ENCODE peak calls at places on chromosomes 11 and 22, in ten cellular contexts. N is GM23338, X is GM12891, I is sigmoid colon, G is endothelial cell of umbilical vein, A is suprapubic skin, R is HL-60, E is transverse colon, C is HCT116, F is stomach. J is an unnamed sample.

GRCh38 chr11:5712507-5712906 is 22.9 kb downstream of the TRIM22 start:
- DNase-seq in G (peak; percentile 28), I (no peak), X (no peak), R (no peak), C (peak; percentile 7), F (no peak), N (peak; percentile 31), A (no peak), E (no peak), J (no peak)

GRCh38 chr22:47052236-47053012 is 290.0 kb downstream of the TBC1D22A start:
- DNase-seq in E (no peak), A (no peak), N (no peak), C (no peak), G (no peak), I (no peak), X (no peak), F (no peak), R (no peak), J (no peak)

GRCh38 chr11:76592961-76593360 is 77.6 kb downstream of the LRRC32 start:
- DNase-seq in R (no peak), G (no peak), F (no peak), A (no peak), N (no peak), X (no peak), E (peak; percentile 82), I (no peak), C (no peak), J (no peak)

GRCh38 chr11:17354070-17354924 is 2.7 kb downstream of the NCR3LG1 start:
- DNase-seq in A (no peak), X (peak; percentile 29), C (peak; percentile 75), N (peak; percentile 86), I (peak; percentile 72), F (peak; percentile 73), E (peak; percentile 76), G (peak; percentile 77), R (peak; percentile 55), J (no peak)

GRCh38 chr11:122852071-122852831 is 14.0 kb downstream of the CRTAM start:
- DNase-seq in C (no peak), F (no peak), G (no peak), N (no peak), X (no peak), R (no peak), I (no peak), E (no peak), A (no peak), J (no peak)

GRCh38 chr11:8826145-8826786 is 84.7 kb upstream of the AKIP1 start:
- DNase-seq in I (peak; percentile 63), C (no peak), G (peak; percentile 41), F (no peak), E (no peak), X (no peak), A (no peak), R (no peak), N (peak; percentile 83), J (no peak)

GRCh38 chr22:17013396-17014100 is 5.5 kb upstream of the GAB4 start:
- DNase-seq in I (no peak), E (no peak), N (no peak), X (no peak), C (no peak), R (no peak), A (no peak), F (no peak), G (no peak), J (no peak)

GRCh38 chr11:113670149-113670829 is 35.8 kb downstream of the TMPRSS5 start:
- DNase-seq in E (no peak), C (no peak), A (no peak), I (no peak), F (no peak), G (no peak), X (no peak), N (no peak), R (no peak), J (no peak)

GRCh38 chr11:106241601-106242257 is 164.3 kb downstream of the AASDHPPT start:
- DNase-seq in E (no peak), I (no peak), C (no peak), N (no peak), X (no peak), R (no peak), G (no peak), F (no peak), A (no peak), J (no peak)

GRCh38 chr11:20719821-20720220 is 50.4 kb downstream of the NELL1 start:
- DNase-seq in C (no peak), X (no peak), I (no peak), E (no peak), N (no peak), A (no peak), F (no peak), R (no peak), G (no peak), J (no peak)

GRCh38 chr11:35006389-35007128 is 90.1 kb downstream of the PDHX start:
- DNase-seq in E (peak; percentile 20), X (no peak), N (no peak), G (no peak), A (no peak), R (no peak), F (no peak), C (no peak), I (no peak), J (no peak)

GRCh38 chr11:102530558-102530957 is at the start of gene MMP7:
- DNase-seq in C (no peak), E (no peak), N (no peak), I (no peak), R (no peak), A (no peak), G (peak; percentile 89), X (no peak), F (no peak), J (no peak)

GRCh38 chr11:64360403-64360980 is 1.5 kb downstream of the RPS6KA4 start:
- DNase-seq in E (no peak), X (peak; percentile 48), N (peak; percentile 53), R (no peak), I (no peak), G (no peak), C (no peak), F (no peak), A (no peak), J (no peak)

DNA sequence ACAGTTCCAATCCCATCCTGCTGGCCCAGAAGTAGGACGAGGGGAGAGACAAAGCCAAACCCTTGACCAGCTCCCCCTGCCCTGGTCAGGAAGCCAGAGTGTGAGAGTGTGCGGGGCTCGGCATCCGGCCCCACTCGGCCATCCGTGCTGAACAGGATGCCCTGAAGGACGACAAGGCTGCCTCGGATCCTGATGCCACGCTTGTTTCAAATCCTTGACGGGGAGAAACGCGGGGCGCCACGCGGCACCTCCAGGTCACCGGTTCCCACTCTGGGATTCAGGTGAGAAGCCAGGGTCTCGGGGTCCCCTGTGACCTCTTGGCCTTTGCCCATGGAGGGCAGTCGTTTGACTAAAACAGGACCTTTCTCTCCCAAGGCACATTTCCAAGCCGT is 167.8 kb downstream of the BRD1 start:
- DNase-seq in F (no peak), I (no peak), G (no peak), R (no peak), X (no peak), C (no peak), E (no peak), A (peak; percentile 46), N (no peak), J (no peak)
- TF ChIP-seq POLR2AphosphoS5 in F (no peak), I (no peak), G (no peak), R (no peak), X (no peak), C (no peak), E (no peak), A (no peak), N (no peak), J (no peak)

DNA sequence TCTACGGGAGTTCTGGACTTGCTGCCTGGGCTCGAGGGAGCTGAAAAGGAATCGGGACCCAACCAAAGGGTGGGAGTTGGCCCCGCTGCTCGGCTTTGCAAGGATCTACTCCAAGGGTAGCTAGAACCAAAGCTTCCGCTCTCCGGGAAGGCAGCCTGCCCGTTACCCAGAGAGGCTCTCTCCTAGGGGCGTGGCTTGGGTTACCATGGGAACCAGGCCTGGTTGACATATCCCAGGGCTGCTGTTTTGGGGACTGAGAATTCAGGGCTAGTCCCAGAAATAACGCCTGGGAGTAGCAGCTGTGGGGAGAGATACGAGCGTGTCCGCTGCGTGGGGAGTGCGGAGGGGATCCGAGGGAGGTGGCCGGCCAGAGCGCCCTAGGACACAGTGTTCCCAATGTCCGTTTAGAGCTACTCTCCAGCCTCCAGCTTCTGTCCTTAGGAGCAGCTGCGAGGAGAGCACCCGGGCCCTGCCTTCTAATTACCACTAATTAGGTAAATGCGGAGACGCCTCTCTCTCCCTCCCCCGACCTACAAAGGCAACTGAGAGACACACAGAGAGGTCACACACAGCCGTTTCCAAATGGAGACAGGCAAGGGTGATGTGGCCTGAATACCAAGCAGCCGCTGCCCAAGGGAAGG is 141.5 kb upstream of the CADM1 start:
- DNase-seq in G (no peak), I (no peak), A (no peak), N (peak; percentile 85), C (no peak), R (no peak), F (no peak), X (no peak), E (no peak), J (no peak)
- TF ChIP-seq POLR2AphosphoS5 in G (no peak), I (no peak), A (no peak), N (no peak), C (no peak), R (no peak), F (no peak), X (no peak), E (no peak), J (no peak)

GRCh38 chr11:70612459-70613141 is 214.3 kb downstream of the CTTN start:
- DNase-seq in N (no peak), E (no peak), R (no peak), G (no peak), A (no peak), I (no peak), X (no peak), F (no peak), C (no peak), J (no peak)

GRCh38 chr11:70611166-70611565 is 212.8 kb downstream of the CTTN start:
- DNase-seq in E (no peak), R (no peak), F (no peak), X (no peak), A (no peak), I (no peak), C (no peak), G (no peak), N (no peak), J (no peak)

GRCh38 chr11:70610561-70610960 is 212.2 kb downstream of the CTTN start:
- DNase-seq in E (no peak), I (no peak), R (no peak), N (no peak), A (no peak), F (no peak), G (no peak), C (no peak), X (no peak), J (no peak)

GRCh38 chr11:70614034-70614681 is 215.8 kb downstream of the CTTN start:
- DNase-seq in X (no peak), G (no peak), I (no peak), F (no peak), N (no peak), A (no peak), R (no peak), E (no peak), C (no peak), J (no peak)

GRCh38 chr11:70611890-70612289 is 213.6 kb downstream of the CTTN start:
- DNase-seq in E (no peak), G (no peak), R (no peak), I (no peak), A (no peak), C (no peak), F (no peak), N (peak; percentile 49), X (no peak), J (no peak)
- TF ChIP-seq POLR2AphosphoS5 in E (no peak), G (no peak), R (no peak), I (no peak), A (no peak), C (no peak), F (no peak), N (no peak), X (no peak), J (no peak)

GRCh38 chr11:36534276-36534675 is 24.2 kb upstream of the TRAF6 start:
- DNase-seq in F (no peak), I (no peak), G (no peak), N (no peak), A (no peak), C (no peak), X (no peak), R (no peak), E (no peak), J (no peak)
- TF ChIP-seq POLR2AphosphoS5 in F (no peak), I (no peak), G (no peak), N (no peak), A (no peak), C (no peak), X (no peak), R (no peak), E (no peak), J (no peak)